ENCODE peak calls at places on chromosomes 13 and 19, in five cellular contexts. U, F, L, X and R are unnamed samples.

GRCh38 chr13:36858285-36858684 is 39.3 kb downstream of the RFXAP start:
- DNase-seq in U (no peak), F (no peak), L (peak), X (no peak), R (no peak)

GRCh38 chr13:65746522-65746921 is 1483.6 kb downstream of the PCDH9 start:
- DNase-seq in U (no peak), F (no peak), L (no peak), X (no peak), R (no peak)

GRCh38 chr13:79222427-79223205 is 183.4 kb downstream of the RBM26 start:
- DNase-seq in U (no peak), F (no peak), L (no peak), X (no peak), R (no peak)

GRCh38 chr13:38685974-38686571 is 804 bp upstream of the FREM2 start:
- DNase-seq in U (no peak), F (no peak), L (no peak), X (no peak), R (no peak)

GRCh38 chr19:52086481-52086880 is 9.1 kb downstream of the ZNF841 start:
- DNase-seq in U (no peak), F (no peak), L (no peak), X (no peak), R (no peak)

GRCh38 chr19:42290523-42291436 is 11.2 kb upstream of the PRR19 start:
- DNase-seq in U (no peak), F (no peak), L (peak), X (peak), R (no peak)

GRCh38 chr13:46146898-46147297 is 35.1 kb downstream of the LCP1 start:
- DNase-seq in U (no peak), F (no peak), L (peak), X (no peak), R (no peak)

GRCh38 chr13:50365683-50366391 is 350.6 kb downstream of the KCNRG start:
- DNase-seq in U (peak), F (no peak), L (peak), X (no peak), R (no peak)

GRCh38 chr13:20137875-20138274 is 23.0 kb downstream of the GJA3 start:
- DNase-seq in U (no peak), F (no peak), L (no peak), X (no peak), R (no peak)

GRCh38 chr13:29540799-29541198 is 54.7 kb downstream of the SLC7A1 start:
- DNase-seq in U (no peak), F (no peak), L (no peak), X (no peak), R (no peak)

GRCh38 chr13:67230774-67231480 is 791 bp upstream of the PCDH9 start:
- DNase-seq in U (peak), F (peak), L (peak), X (peak), R (peak)

GRCh38 chr19:39052846-39053245 is 20.5 kb upstream of the FBXO27 start:
- DNase-seq in U (no peak), F (no peak), L (no peak), X (no peak), R (no peak)

GRCh38 chr19:51398096-51398704 is 7.8 kb upstream of the C19orf84 start:
- DNase-seq in U (no peak), F (no peak), L (peak), X (no peak), R (no peak)

GRCh38 chr13:42707003-42707402 is 74.4 kb upstream of the FAM216B start:
- DNase-seq in U (no peak), F (no peak), L (no peak), X (no peak), R (no peak)

GRCh38 chr13:45341799-45342584 is 1.0 kb upstream of the TPT1 start:
- DNase-seq in U (peak), F (peak), L (no peak), X (peak), R (peak)

GRCh38 chr13:27177852-27178251 is 6.2 kb upstream of the USP12 start:
- DNase-seq in U (no peak), F (no peak), L (no peak), X (no peak), R (no peak)

GRCh38 chr19:46718157-46718933 is 1.4 kb upstream of the PRKD2 start:
- DNase-seq in U (peak), F (no peak), L (no peak), X (no peak), R (no peak)

GRCh38 chr13:48532146-48532472 is 771 bp downstream of the RCBTB2 start:
- DNase-seq in U (no peak), F (no peak), L (no peak), X (no peak), R (no peak)

GRCh38 chr19:7394728-7395359 is 46.1 kb downstream of the ARHGEF18 start:
- DNase-seq in U (peak), F (peak), L (peak), X (peak), R (peak)

GRCh38 chr13:98489446-98490194 is 87.3 kb downstream of the STK24 start:
- DNase-seq in U (no peak), F (no peak), L (no peak), X (no peak), R (no peak)

GRCh38 chr13:37878496-37878895 is 8.9 kb upstream of the TRPC4 start:
- DNase-seq in U (no peak), F (no peak), L (no peak), X (no peak), R (no peak)

GRCh38 chr13:106630162-106630561 is 62.2 kb upstream of the ARGLU1 start:
- DNase-seq in U (no peak), F (no peak), L (no peak), X (no peak), R (no peak)

GRCh38 chr13:41019027-41019487 is at the start of gene ELF1:
- DNase-seq in U (peak), F (no peak), L (peak), X (no peak), R (no peak)

GRCh38 chr13:26227396-26227971 is 5.4 kb upstream of the RNF6 start:
- DNase-seq in U (no peak), F (no peak), L (no peak), X (no peak), R (no peak)

GRCh38 chr19:20414133-20414532 is 151.4 kb downstream of the ZNF737 start:
- DNase-seq in U (no peak), F (no peak), L (no peak), X (no peak), R (no peak)
- TF ChIP-seq EP300 in U (no peak), F (no peak), L (no peak), X (no peak), R (no peak)

GRCh38 chr19:3403489-3404323 is 37.3 kb downstream of the NFIC start:
- DNase-seq in U (peak), F (peak), L (peak), X (peak), R (peak)
- TF ChIP-seq EP300 in U (peak), F (peak), L (peak), X (peak), R (peak)

GRCh38 chr13:109593230-109593629 is 193.2 kb downstream of the IRS2 start:
- DNase-seq in U (no peak), F (no peak), L (no peak), X (no peak), R (no peak)
- TF ChIP-seq EP300 in U (no peak), F (no peak), L (no peak), X (no peak), R (no peak)

GRCh38 chr19:35260694-35261304 is 8.0 kb upstream of the USF2 start:
- DNase-seq in U (no peak), F (peak), L (no peak), X (no peak), R (no peak)
- TF ChIP-seq EP300 in U (no peak), F (no peak), L (no peak), X (no peak), R (no peak)

GRCh38 chr13:88097541-88097940 is 426.4 kb downstream of the SLITRK5 start:
- DNase-seq in U (no peak), F (no peak), L (no peak), X (no peak), R (no peak)
- TF ChIP-seq EP300 in U (no peak), F (no peak), L (no peak), X (no peak), R (no peak)

GRCh38 chr19:11197291-11198174 is at the start of gene KANK2:
- DNase-seq in U (peak), F (peak), L (peak), X (peak), R (peak)
- TF ChIP-seq EP300 in U (no peak), F (peak), L (no peak), X (no peak), R (no peak)

GRCh38 chr19:55028757-55029156 is 9.3 kb downstream of the GP6 start:
- DNase-seq in U (no peak), F (no peak), L (no peak), X (no peak), R (no peak)

GRCh38 chr19:55036058-55036457 is 2.0 kb downstream of the GP6 start:
- DNase-seq in U (no peak), F (no peak), L (no peak), X (no peak), R (no peak)

GRCh38 chr19:55031178-55031577 is 6.9 kb downstream of the GP6 start:
- DNase-seq in U (no peak), F (peak), L (no peak), X (no peak), R (no peak)

GRCh38 chr19:55032170-55032569 is 5.9 kb downstream of the GP6 start:
- DNase-seq in U (no peak), F (peak), L (no peak), X (no peak), R (no peak)

DNA sequence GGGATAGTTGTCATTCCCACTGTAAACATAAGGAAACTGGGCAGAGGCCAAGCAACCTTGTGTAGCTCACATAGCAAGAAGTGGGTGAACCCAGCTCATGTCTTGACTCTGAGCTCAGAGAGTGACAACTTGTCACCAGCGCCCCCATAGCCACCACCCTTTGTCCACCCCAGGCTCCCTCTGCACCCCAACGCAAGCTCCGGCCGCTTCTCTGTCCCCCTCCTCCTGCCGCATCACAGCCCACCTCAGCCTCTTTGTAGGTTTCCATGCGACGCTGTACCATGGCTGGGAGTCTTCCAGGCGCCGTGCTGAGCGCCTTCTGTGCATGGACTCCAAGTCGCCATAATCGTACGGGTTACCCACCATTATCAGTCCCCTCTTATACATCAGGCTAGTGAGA is 3.3 kb downstream of the GP6 start:
- DNase-seq in U (no peak), F (no peak), L (no peak), X (no peak), R (no peak)
- TF ChIP-seq EP300 in U (no peak), F (no peak), L (no peak), X (no peak), R (no peak)